ENCODE peak calls at places on chromosomes 11 and 22, in seven cellular contexts. H, U, R, O, J, F and C are unnamed samples.

GRCh38 chr22:44648821-44649566 is 53.0 kb upstream of the PRR5 start:
- DNase-seq in H (peak), U (peak), R (no peak), O (peak), J (no peak), F (no peak), C (peak)

GRCh38 chr22:35868938-35869337 is 151.3 kb downstream of the APOL5 start:
- DNase-seq in H (no peak), U (no peak), R (no peak), O (no peak), J (no peak), F (no peak), C (peak)

GRCh38 chr22:35705141-35705540 is 12.5 kb upstream of the APOL5 start:
- DNase-seq in H (peak), U (no peak), R (no peak), O (peak), J (no peak), F (no peak), C (peak)

GRCh38 chr11:19697721-19698121 is 14.9 kb upstream of the NAV2 start:
- DNase-seq in H (no peak), U (no peak), R (no peak), O (no peak), J (no peak), F (no peak), C (no peak)

GRCh38 chr11:18395735-18396504 is 1.6 kb downstream of the LDHA start:
- DNase-seq in H (peak), U (peak), R (peak), O (peak), J (peak), F (peak), C (peak)

GRCh38 chr11:73273246-73273890 is 1.2 kb downstream of the P2RY6 start:
- DNase-seq in H (no peak), U (peak), R (no peak), O (no peak), J (no peak), F (no peak), C (no peak)

GRCh38 chr11:74257934-74258553 is 53.4 kb downstream of the P4HA3 start:
- DNase-seq in H (peak), U (peak), R (peak), O (no peak), J (no peak), F (no peak), C (peak)

GRCh38 chr11:108965602-108966001 is 300.7 kb downstream of the DDX10 start:
- DNase-seq in H (peak), U (no peak), R (no peak), O (no peak), J (no peak), F (no peak), C (peak)

GRCh38 chr11:26858098-26858497 is 135.8 kb upstream of the FIBIN start:
- DNase-seq in H (no peak), U (no peak), R (no peak), O (no peak), J (no peak), F (no peak), C (no peak)

GRCh38 chr22:21942407-21942895 is 10.2 kb downstream of the PPM1F start:
- DNase-seq in H (peak), U (peak), R (peak), O (peak), J (no peak), F (no peak), C (peak)

GRCh38 chr22:21790359-21790758 is 54.8 kb upstream of the YPEL1 start:
- DNase-seq in H (no peak), U (no peak), R (no peak), O (no peak), J (no peak), F (no peak), C (no peak)

GRCh38 chr22:50270302-50271010 is at the start of gene MAPK11:
- DNase-seq in H (no peak), U (no peak), R (peak), O (no peak), J (no peak), F (peak), C (peak)

GRCh38 chr11:125457814-125458343 is 38.2 kb downstream of the FEZ1 start:
- DNase-seq in H (peak), U (peak), R (peak), O (no peak), J (no peak), F (no peak), C (peak)

GRCh38 chr11:131663403-131664200 is 293.2 kb downstream of the NTM start:
- DNase-seq in H (no peak), U (peak), R (no peak), O (no peak), J (no peak), F (no peak), C (no peak)

GRCh38 chr11:102564110-102564509 is 33.6 kb upstream of the MMP7 start:
- DNase-seq in H (no peak), U (no peak), R (no peak), O (peak), J (no peak), F (no peak), C (peak)

GRCh38 chr22:43313497-43314474 is 29.4 kb downstream of the SCUBE1 start:
- DNase-seq in H (peak), U (peak), R (peak), O (no peak), J (no peak), F (no peak), C (no peak)

GRCh38 chr11:17810736-17811135 is 76.2 kb downstream of the KCNC1 start:
- DNase-seq in H (no peak), U (no peak), R (peak), O (no peak), J (no peak), F (no peak), C (no peak)

GRCh38 chr11:45097721-45098493 is 48.5 kb upstream of the PRDM11 start:
- DNase-seq in H (no peak), U (no peak), R (peak), O (no peak), J (no peak), F (no peak), C (peak)

GRCh38 chr11:59501931-59502330 is 1.4 kb upstream of the OR4D11 start:
- DNase-seq in H (no peak), U (no peak), R (no peak), O (no peak), J (no peak), F (no peak), C (no peak)